ENCODE peak calls at places on chromosome 14, in six cellular contexts. One of them, this sample, is unnamed.

GRCh38 chr14:21525995-21526671 is at the start of gene SALL2:
- DNase-seq in testis: peak; percentile 71
- DNase-seq in MG63: peak; percentile 54
- DNase-seq in naive thymus-derived CD4-positive, alpha-beta T cell: peak; percentile 60
- DNase-seq in mammary epithelial cell: no peak
- DNase-seq in effector memory CD4-positive, alpha-beta T cell: peak; percentile 32
- DNase-seq in this sample: peak; percentile 90

GRCh38 chr14:90295870-90296516 is 35.7 kb downstream of the NRDE2 start:
- DNase-seq in testis: no peak
- DNase-seq in MG63: no peak
- DNase-seq in naive thymus-derived CD4-positive, alpha-beta T cell: no peak
- DNase-seq in mammary epithelial cell: no peak
- DNase-seq in effector memory CD4-positive, alpha-beta T cell: no peak
- DNase-seq in this sample: no peak

GRCh38 chr14:99287269-99287942 is 15.4 kb upstream of the BCL11B start:
- DNase-seq in testis: no peak
- DNase-seq in MG63: no peak
- DNase-seq in naive thymus-derived CD4-positive, alpha-beta T cell: no peak
- DNase-seq in mammary epithelial cell: no peak
- DNase-seq in effector memory CD4-positive, alpha-beta T cell: no peak
- DNase-seq in this sample: no peak

GRCh38 chr14:105340821-105341408 is 26.4 kb downstream of the PACS2 start:
- DNase-seq in testis: peak; percentile 45
- DNase-seq in MG63: no peak
- DNase-seq in naive thymus-derived CD4-positive, alpha-beta T cell: no peak
- DNase-seq in mammary epithelial cell: no peak
- DNase-seq in effector memory CD4-positive, alpha-beta T cell: no peak
- DNase-seq in this sample: no peak

GRCh38 chr14:101889366-101889765 is 75.0 kb upstream of the DYNC1H1 start:
- DNase-seq in testis: no peak
- DNase-seq in MG63: no peak
- DNase-seq in naive thymus-derived CD4-positive, alpha-beta T cell: no peak
- DNase-seq in mammary epithelial cell: no peak
- DNase-seq in effector memory CD4-positive, alpha-beta T cell: no peak
- DNase-seq in this sample: no peak

GRCh38 chr14:39812532-39813320 is 380.5 kb upstream of the FBXO33 start:
- DNase-seq in testis: no peak
- DNase-seq in MG63: no peak
- DNase-seq in naive thymus-derived CD4-positive, alpha-beta T cell: no peak
- DNase-seq in mammary epithelial cell: no peak
- DNase-seq in effector memory CD4-positive, alpha-beta T cell: no peak
- DNase-seq in this sample: no peak

GRCh38 chr14:93775158-93775557 is 13.1 kb downstream of the PRIMA1 start:
- DNase-seq in testis: no peak
- DNase-seq in MG63: no peak
- DNase-seq in naive thymus-derived CD4-positive, alpha-beta T cell: no peak
- DNase-seq in mammary epithelial cell: no peak
- DNase-seq in effector memory CD4-positive, alpha-beta T cell: no peak
- DNase-seq in this sample: no peak

GRCh38 chr14:101005447-101005846 is 101.9 kb upstream of the RTL1 start:
- DNase-seq in testis: peak; percentile 34
- DNase-seq in MG63: no peak
- DNase-seq in naive thymus-derived CD4-positive, alpha-beta T cell: no peak
- DNase-seq in mammary epithelial cell: no peak
- DNase-seq in effector memory CD4-positive, alpha-beta T cell: no peak
- DNase-seq in this sample: peak; percentile 80

GRCh38 chr14:91335191-91336092 is 82.2 kb downstream of the CCDC88C start:
- DNase-seq in testis: no peak
- DNase-seq in MG63: no peak
- DNase-seq in naive thymus-derived CD4-positive, alpha-beta T cell: no peak
- DNase-seq in mammary epithelial cell: no peak
- DNase-seq in effector memory CD4-positive, alpha-beta T cell: no peak
- DNase-seq in this sample: no peak

GRCh38 chr14:65392296-65392695 is 20.2 kb upstream of the FUT8 start:
- DNase-seq in testis: no peak
- DNase-seq in MG63: no peak
- DNase-seq in naive thymus-derived CD4-positive, alpha-beta T cell: no peak
- DNase-seq in mammary epithelial cell: no peak
- DNase-seq in effector memory CD4-positive, alpha-beta T cell: no peak
- DNase-seq in this sample: no peak

GRCh38 chr14:28867571-28867970 is 101.0 kb downstream of the FOXG1 start:
- DNase-seq in testis: no peak
- DNase-seq in MG63: peak; percentile 42
- DNase-seq in naive thymus-derived CD4-positive, alpha-beta T cell: no peak
- DNase-seq in mammary epithelial cell: no peak
- DNase-seq in effector memory CD4-positive, alpha-beta T cell: no peak
- DNase-seq in this sample: no peak

GRCh38 chr14:99753225-99754140 is 39.7 kb upstream of the EML1 start:
- DNase-seq in testis: no peak
- DNase-seq in MG63: no peak
- DNase-seq in naive thymus-derived CD4-positive, alpha-beta T cell: no peak
- DNase-seq in mammary epithelial cell: no peak
- DNase-seq in effector memory CD4-positive, alpha-beta T cell: no peak
- DNase-seq in this sample: no peak

GRCh38 chr14:71525663-71526246 is 406.5 kb upstream of the RGS6 start:
- DNase-seq in testis: no peak
- DNase-seq in MG63: no peak
- DNase-seq in naive thymus-derived CD4-positive, alpha-beta T cell: no peak
- DNase-seq in mammary epithelial cell: no peak
- DNase-seq in effector memory CD4-positive, alpha-beta T cell: no peak
- DNase-seq in this sample: no peak

GRCh38 chr14:22974530-22975313 is 7.6 kb downstream of the AJUBA start:
- DNase-seq in testis: no peak
- DNase-seq in MG63: peak; percentile 30
- DNase-seq in naive thymus-derived CD4-positive, alpha-beta T cell: no peak
- DNase-seq in mammary epithelial cell: no peak
- DNase-seq in effector memory CD4-positive, alpha-beta T cell: no peak
- DNase-seq in this sample: peak; percentile 62

GRCh38 chr14:51074986-51075385 is 19.9 kb downstream of the TRIM9 start:
- DNase-seq in testis: no peak
- DNase-seq in MG63: no peak
- DNase-seq in naive thymus-derived CD4-positive, alpha-beta T cell: no peak
- DNase-seq in mammary epithelial cell: no peak
- DNase-seq in effector memory CD4-positive, alpha-beta T cell: no peak
- DNase-seq in this sample: no peak

GRCh38 chr14:92987713-92988510 is 65.0 kb downstream of the CHGA start:
- DNase-seq in testis: peak; percentile 58
- DNase-seq in MG63: no peak
- DNase-seq in naive thymus-derived CD4-positive, alpha-beta T cell: no peak
- DNase-seq in mammary epithelial cell: no peak
- DNase-seq in effector memory CD4-positive, alpha-beta T cell: no peak
- DNase-seq in this sample: no peak

GRCh38 chr14:82872494-82872893 is 1338.8 kb upstream of the SEL1L start:
- DNase-seq in testis: peak; percentile 22
- DNase-seq in MG63: no peak
- DNase-seq in naive thymus-derived CD4-positive, alpha-beta T cell: no peak
- DNase-seq in mammary epithelial cell: no peak
- DNase-seq in effector memory CD4-positive, alpha-beta T cell: no peak
- DNase-seq in this sample: no peak

GRCh38 chr14:23548351-23549318 is 2.9 kb downstream of the ZFHX2 start:
- DNase-seq in testis: no peak
- DNase-seq in MG63: no peak
- DNase-seq in naive thymus-derived CD4-positive, alpha-beta T cell: no peak
- DNase-seq in mammary epithelial cell: no peak
- DNase-seq in effector memory CD4-positive, alpha-beta T cell: no peak
- DNase-seq in this sample: no peak

GRCh38 chr14:77279719-77280118 is 8.7 kb upstream of the NGB start:
- DNase-seq in testis: no peak
- DNase-seq in MG63: no peak
- DNase-seq in naive thymus-derived CD4-positive, alpha-beta T cell: no peak
- DNase-seq in mammary epithelial cell: no peak
- DNase-seq in effector memory CD4-positive, alpha-beta T cell: no peak
- DNase-seq in this sample: no peak

DNA sequence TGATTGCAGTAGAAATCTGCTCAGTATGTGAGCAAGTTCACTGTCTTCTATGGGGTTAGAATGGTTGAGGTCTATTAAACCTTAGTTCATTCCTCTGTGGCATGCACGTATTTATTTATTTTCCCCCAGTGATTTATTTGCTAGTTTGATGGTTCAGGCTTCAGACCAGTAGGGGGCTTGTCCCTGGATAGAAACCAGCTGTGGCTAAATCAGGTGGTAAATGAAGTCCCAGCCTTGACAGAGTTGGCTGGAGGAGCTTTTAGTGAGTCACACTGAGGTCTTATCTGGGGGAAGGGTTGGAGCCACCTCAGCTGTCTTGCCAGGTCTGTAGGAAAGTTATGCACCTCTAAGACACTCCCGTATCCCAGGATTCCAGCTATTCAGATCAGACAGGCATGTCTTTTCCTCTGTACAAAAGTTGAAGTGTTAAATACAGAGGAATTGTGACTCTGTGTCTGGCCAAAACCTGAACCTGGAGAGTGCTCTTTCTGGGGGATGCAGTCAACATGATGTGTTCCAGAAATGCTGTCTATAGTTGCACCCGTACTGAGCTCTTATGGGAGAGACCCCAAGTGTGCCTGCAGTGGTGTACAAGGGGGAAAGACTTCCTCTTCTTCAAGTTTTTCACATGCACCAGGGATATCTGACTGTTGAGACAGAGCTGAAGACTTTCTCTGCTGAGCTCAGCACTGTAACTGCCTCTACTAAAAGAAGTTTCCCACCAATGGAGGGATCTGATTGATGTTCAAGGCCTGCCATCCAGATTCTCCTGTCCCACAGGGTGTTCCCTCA is 1322.1 kb downstream of the TMEM121 start:
- DNase-seq in testis: no peak
- DNase-seq in MG63: peak; percentile 33
- DNase-seq in naive thymus-derived CD4-positive, alpha-beta T cell: no peak
- DNase-seq in mammary epithelial cell: peak; percentile 85
- DNase-seq in effector memory CD4-positive, alpha-beta T cell: no peak
- DNase-seq in this sample: no peak
- H3K4me3 ChIP-seq in testis: no peak overlapping the region
- H3K4me3 ChIP-seq in MG63: no peak overlapping the region
- H3K4me3 ChIP-seq in naive thymus-derived CD4-positive, alpha-beta T cell: no peak overlapping the region
- H3K4me3 ChIP-seq in mammary epithelial cell: no peak overlapping the region
- H3K4me3 ChIP-seq in effector memory CD4-positive, alpha-beta T cell: no peak overlapping the region
- H3K4me3 ChIP-seq in this sample: no peak overlapping the region

GRCh38 chr14:70442750-70443149 is 9.2 kb upstream of the ADAM21 start:
- DNase-seq in testis: no peak
- DNase-seq in MG63: no peak
- DNase-seq in naive thymus-derived CD4-positive, alpha-beta T cell: no peak
- DNase-seq in mammary epithelial cell: no peak
- DNase-seq in effector memory CD4-positive, alpha-beta T cell: no peak
- DNase-seq in this sample: no peak

GRCh38 chr14:70436867-70437266 is 15.1 kb upstream of the ADAM21 start:
- DNase-seq in testis: no peak
- DNase-seq in MG63: no peak
- DNase-seq in naive thymus-derived CD4-positive, alpha-beta T cell: no peak
- DNase-seq in mammary epithelial cell: no peak
- DNase-seq in effector memory CD4-positive, alpha-beta T cell: no peak
- DNase-seq in this sample: no peak

DNA sequence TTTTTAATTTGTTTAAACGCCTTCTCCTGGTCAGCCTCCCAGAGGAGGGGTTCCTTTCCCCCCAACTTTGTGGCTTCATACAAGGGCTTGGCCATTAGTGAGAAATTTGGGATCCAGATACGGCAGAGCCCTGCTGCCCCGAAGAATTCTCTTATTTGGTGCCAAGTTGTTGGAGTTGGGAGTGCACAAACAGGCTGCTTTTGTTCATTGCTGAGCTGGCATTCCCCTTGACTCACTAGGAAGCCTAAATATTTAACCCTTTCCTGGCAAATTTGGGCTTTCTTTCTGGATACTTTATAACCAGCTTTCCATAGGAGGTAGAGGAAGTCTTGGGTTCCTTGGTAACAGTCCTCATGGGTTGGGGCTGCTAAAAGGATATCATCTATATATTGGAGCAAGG is 10.3 kb upstream of the ADAM21 start:
- DNase-seq in testis: no peak
- DNase-seq in MG63: no peak
- DNase-seq in naive thymus-derived CD4-positive, alpha-beta T cell: no peak
- DNase-seq in mammary epithelial cell: peak; percentile 55
- DNase-seq in effector memory CD4-positive, alpha-beta T cell: no peak
- DNase-seq in this sample: no peak
- H3K9me3 ChIP-seq in testis: no peaks in the 10 kb centered on the region
- H3K9me3 ChIP-seq in MG63: no peaks in the 10 kb centered on the region
- H3K9me3 ChIP-seq in naive thymus-derived CD4-positive, alpha-beta T cell: peaks cover 5% of the 10 kb centered on the region
- H3K9me3 ChIP-seq in mammary epithelial cell: peaks cover 8% of the 10 kb centered on the region
- H3K9me3 ChIP-seq in effector memory CD4-positive, alpha-beta T cell: peaks cover 15% of the 10 kb centered on the region
- H3K9me3 ChIP-seq in this sample: no peaks in the 10 kb centered on the region

DNA sequence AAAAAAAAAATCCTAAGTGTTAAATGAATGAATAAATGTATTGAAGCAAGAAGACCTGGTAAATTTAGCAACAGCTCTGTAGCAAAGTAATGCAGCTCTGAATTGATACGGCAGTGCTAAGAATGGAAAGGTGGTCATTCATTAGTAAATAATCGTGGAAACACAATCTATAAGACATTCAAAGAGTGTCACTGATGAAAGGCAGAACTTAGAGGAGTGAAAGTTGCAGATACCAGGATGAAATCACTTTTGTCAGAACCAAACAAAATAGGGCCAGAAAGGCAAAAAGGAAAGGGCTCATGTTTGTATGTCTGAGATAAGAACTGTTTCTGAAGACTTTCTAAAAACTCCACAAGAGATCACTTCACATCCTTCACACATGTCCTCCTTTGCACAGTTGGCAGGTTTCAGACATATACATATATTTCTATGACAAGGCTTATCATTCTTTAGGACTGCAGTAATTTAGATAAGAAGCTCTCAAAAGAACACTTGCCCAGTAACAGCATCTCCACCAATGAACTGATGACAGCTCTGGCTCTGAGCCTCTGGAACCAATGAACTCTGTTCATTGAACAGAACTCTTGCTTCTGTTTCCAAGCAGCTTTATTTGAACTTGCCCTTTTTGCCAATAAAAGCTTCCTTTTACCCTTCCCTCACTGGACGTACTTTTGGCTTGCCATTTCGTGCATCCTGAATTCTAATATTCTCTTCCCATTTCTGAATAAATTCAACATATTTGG is 4.2 kb upstream of the LRR1 start:
- DNase-seq in testis: no peak
- DNase-seq in MG63: peak; percentile 53
- DNase-seq in naive thymus-derived CD4-positive, alpha-beta T cell: no peak
- DNase-seq in mammary epithelial cell: no peak
- DNase-seq in effector memory CD4-positive, alpha-beta T cell: no peak
- DNase-seq in this sample: no peak
- H3K4me3 ChIP-seq in testis: no peak overlapping the region
- H3K4me3 ChIP-seq in MG63: no peak overlapping the region
- H3K4me3 ChIP-seq in naive thymus-derived CD4-positive, alpha-beta T cell: no peak overlapping the region
- H3K4me3 ChIP-seq in mammary epithelial cell: no peak overlapping the region
- H3K4me3 ChIP-seq in effector memory CD4-positive, alpha-beta T cell: no peak overlapping the region
- H3K4me3 ChIP-seq in this sample: no peak overlapping the region

GRCh38 chr14:103718572-103718971 is 3.0 kb downstream of the ZFYVE21 start:
- DNase-seq in testis: no peak
- DNase-seq in MG63: no peak
- DNase-seq in naive thymus-derived CD4-positive, alpha-beta T cell: no peak
- DNase-seq in mammary epithelial cell: no peak
- DNase-seq in effector memory CD4-positive, alpha-beta T cell: no peak
- DNase-seq in this sample: peak; percentile 70

GRCh38 chr14:103724116-103724515 is 8.5 kb downstream of the ZFYVE21 start:
- DNase-seq in testis: peak; percentile 95
- DNase-seq in MG63: no peak
- DNase-seq in naive thymus-derived CD4-positive, alpha-beta T cell: no peak
- DNase-seq in mammary epithelial cell: no peak
- DNase-seq in effector memory CD4-positive, alpha-beta T cell: no peak
- DNase-seq in this sample: peak; percentile 90

GRCh38 chr14:103723176-103724081 is 7.8 kb downstream of the ZFYVE21 start:
- DNase-seq in testis: peak; percentile 58
- DNase-seq in MG63: no peak
- DNase-seq in naive thymus-derived CD4-positive, alpha-beta T cell: no peak
- DNase-seq in mammary epithelial cell: no peak
- DNase-seq in effector memory CD4-positive, alpha-beta T cell: no peak
- DNase-seq in this sample: peak; percentile 76

GRCh38 chr14:103719766-103720165 is 4.2 kb downstream of the ZFYVE21 start:
- DNase-seq in testis: no peak
- DNase-seq in MG63: no peak
- DNase-seq in naive thymus-derived CD4-positive, alpha-beta T cell: no peak
- DNase-seq in mammary epithelial cell: no peak
- DNase-seq in effector memory CD4-positive, alpha-beta T cell: no peak
- DNase-seq in this sample: no peak

GRCh38 chr14:103721334-103722120 is 5.9 kb downstream of the ZFYVE21 start:
- DNase-seq in testis: no peak
- DNase-seq in MG63: no peak
- DNase-seq in naive thymus-derived CD4-positive, alpha-beta T cell: no peak
- DNase-seq in mammary epithelial cell: peak; percentile 94
- DNase-seq in effector memory CD4-positive, alpha-beta T cell: no peak
- DNase-seq in this sample: peak; percentile 19
- H3K9me3 ChIP-seq in testis: no peaks in the 10 kb centered on the region
- H3K9me3 ChIP-seq in MG63: no peaks in the 10 kb centered on the region
- H3K9me3 ChIP-seq in naive thymus-derived CD4-positive, alpha-beta T cell: no peaks in the 10 kb centered on the region
- H3K9me3 ChIP-seq in mammary epithelial cell: no peaks in the 10 kb centered on the region
- H3K9me3 ChIP-seq in effector memory CD4-positive, alpha-beta T cell: no peaks in the 10 kb centered on the region
- H3K9me3 ChIP-seq in this sample: no peaks in the 10 kb centered on the region

This sample was measured in right cardiac atrium.